ENCODE peak calls at places on chromosome 19, in four cellular contexts. P is HCT116, A is K562, R is HepG2. O is an unnamed sample.

GRCh38 chr19:35518313-35518712 is 4.9 kb upstream of the DMKN start:
- DNase-seq in R (no peak), P (peak; percentile 19), A (no peak), O (peak; percentile 88)

GRCh38 chr19:39927524-39928356 is 6.7 kb downstream of the FCGBP start:
- DNase-seq in R (no peak), A (peak; percentile 5), P (no peak), O (no peak)

GRCh38 chr19:12112238-12112637 is 27.9 kb downstream of the ZNF20 start:
- DNase-seq in A (no peak), R (peak; percentile 79), P (no peak), O (no peak)

GRCh38 chr19:29040291-29040690 is 172.7 kb downstream of the UQCRFS1 start:
- DNase-seq in A (no peak), R (no peak), P (no peak), O (no peak)

GRCh38 chr19:14019100-14019499 is 8.8 kb upstream of the RLN3 start:
- DNase-seq in A (no peak), R (no peak), P (no peak), O (no peak)

GRCh38 chr19:30214651-30215051 is 157.5 kb upstream of the ZNF536 start:
- DNase-seq in R (no peak), P (no peak), A (no peak), O (no peak)

GRCh38 chr19:27822336-27822735 is 1390.6 kb downstream of the UQCRFS1 start:
- DNase-seq in A (no peak), P (no peak), R (no peak), O (no peak)

GRCh38 chr19:45305007-45305406 is 17.7 kb downstream of the CKM start:
- DNase-seq in A (no peak), R (no peak), P (no peak), O (no peak)

GRCh38 chr19:55703790-55704215 is 28.8 kb downstream of the EPN1 start:
- DNase-seq in A (peak; percentile 82), R (no peak), P (peak; percentile 4), O (no peak)

GRCh38 chr19:6705931-6706632 is 14.4 kb downstream of the C3 start:
- DNase-seq in R (no peak), A (no peak), P (no peak), O (no peak)

GRCh38 chr19:40810160-40810559 is 11.2 kb downstream of the EGLN2 start:
- DNase-seq in A (peak; percentile 13), R (no peak), P (no peak), O (no peak)

GRCh38 chr19:15195381-15195964 is 5.3 kb downstream of the NOTCH3 start:
- DNase-seq in A (peak; percentile 60), P (no peak), R (no peak), O (no peak)

GRCh38 chr19:55486971-55487883 is 1.0 kb upstream of the SSC5D start:
- DNase-seq in R (peak; percentile 23), P (no peak), A (peak; percentile 32), O (no peak)

GRCh38 chr19:33905473-33905936 is 108.8 kb downstream of the KCTD15 start:
- DNase-seq in A (no peak), R (no peak), P (no peak), O (no peak)

GRCh38 chr19:6811906-6812305 is 39.4 kb downstream of the VAV1 start:
- DNase-seq in A (peak; percentile 79), P (peak; percentile 79), R (peak; percentile 31), O (no peak)

GRCh38 chr19:757811-758668 is 7.1 kb downstream of the MISP start:
- DNase-seq in A (no peak), R (no peak), P (no peak), O (no peak)

GRCh38 chr19:51246153-51246552 is 4.7 kb upstream of the SIGLECL1 start:
- DNase-seq in R (peak; percentile 3), P (no peak), A (no peak), O (no peak)
- TF ChIP-seq TCF7L2 in R (no peak), P (no peak), A (no peak), O (no peak)

DNA sequence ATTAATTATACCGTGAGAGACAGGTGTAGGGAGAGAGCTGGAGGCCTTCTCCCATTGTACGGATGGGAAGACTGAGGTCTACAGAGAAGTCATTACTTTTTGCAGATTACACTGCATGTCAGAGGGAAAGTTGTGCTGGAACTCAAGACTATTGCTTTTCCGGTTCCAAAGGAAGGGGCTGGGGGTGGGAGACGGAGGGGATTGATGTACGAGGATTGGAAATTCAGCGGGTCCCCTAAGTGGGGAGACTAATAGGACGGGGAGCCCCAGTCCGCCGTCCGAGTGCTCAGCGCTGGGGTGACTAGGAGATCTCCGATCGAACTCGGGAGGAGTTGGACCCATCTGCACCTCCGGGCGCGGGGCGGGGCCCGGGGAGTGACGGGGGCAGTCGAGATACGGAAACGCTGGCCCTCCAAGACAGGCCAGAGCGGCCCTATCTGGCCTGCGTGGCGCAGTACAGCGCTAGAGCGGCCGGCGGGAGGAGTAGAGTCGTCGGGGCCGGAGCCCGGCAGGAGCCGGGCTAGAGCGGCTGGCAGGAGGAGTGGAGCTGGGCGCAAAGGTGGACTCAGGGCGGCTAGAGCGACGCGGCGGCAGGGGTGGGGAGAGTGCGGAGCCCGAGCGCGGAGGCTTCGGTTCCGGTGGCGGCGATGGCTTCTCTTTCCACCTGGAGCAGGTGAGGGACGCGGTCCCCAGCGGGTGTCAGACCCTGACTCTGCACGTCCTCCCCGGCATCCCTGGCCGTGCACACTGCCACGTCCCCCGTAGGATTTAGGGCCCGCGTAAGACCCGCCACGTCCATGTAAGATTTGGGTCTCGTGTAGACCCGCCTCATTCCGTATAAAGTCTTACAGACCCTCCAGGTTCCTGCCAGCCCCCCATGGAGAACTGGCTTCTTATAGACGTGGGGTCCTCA is 1.1 kb downstream of the ARHGEF1 start:
- DNase-seq in A (peak; percentile 92), R (peak; percentile 93), P (peak; percentile 94), O (peak; percentile 68)
- TF ChIP-seq REST in A (peak; percentile 82), R (no peak), P (no peak), O (no peak)

DNA sequence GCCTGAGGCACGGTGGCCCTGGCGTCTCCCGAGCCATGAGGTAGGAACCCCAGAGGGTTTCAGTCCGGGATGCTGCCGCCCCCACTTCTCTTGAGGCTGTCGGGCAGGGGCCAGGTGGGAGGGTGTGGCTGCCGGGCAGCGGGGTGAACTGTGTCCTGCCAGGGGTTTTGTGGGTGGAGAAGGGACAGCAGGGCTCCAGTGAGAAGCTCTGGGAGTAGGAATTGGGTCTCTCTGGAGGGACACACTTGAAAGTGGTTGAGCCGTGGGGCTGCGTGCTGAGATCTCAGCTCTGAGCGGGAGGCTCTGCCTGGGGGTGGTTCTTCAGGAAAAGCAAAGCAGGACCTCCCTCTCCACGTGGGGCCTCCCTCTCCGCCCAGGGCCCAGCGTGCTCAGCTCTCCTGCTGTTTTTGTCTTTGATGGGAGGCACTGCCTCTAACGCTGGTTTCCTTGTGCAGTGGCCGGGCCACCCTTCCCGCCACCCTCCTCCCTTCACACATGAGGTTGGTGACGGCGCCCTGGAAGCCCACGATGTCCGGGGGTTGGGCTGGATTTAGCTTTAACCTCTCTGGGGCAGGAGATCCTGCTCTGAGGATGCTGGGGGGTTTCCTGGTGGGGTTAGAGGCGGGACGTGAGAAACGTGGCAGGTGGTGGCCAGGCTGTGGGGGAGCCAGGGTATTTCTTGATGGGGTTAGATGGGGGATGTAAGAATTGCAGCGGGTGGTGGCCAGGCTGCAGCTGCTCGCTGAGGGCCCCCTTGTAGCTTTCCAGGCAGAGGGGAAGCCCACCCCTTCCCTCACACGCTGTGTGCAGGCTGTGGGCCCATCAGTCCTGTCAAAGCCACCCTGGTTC is 15.3 kb upstream of the ZNF554 start:
- DNase-seq in R (no peak), A (no peak), P (no peak), O (no peak)
- TF ChIP-seq POLR2AphosphoS5 in R (no peak), A (no peak), P (no peak), O (no peak)

DNA sequence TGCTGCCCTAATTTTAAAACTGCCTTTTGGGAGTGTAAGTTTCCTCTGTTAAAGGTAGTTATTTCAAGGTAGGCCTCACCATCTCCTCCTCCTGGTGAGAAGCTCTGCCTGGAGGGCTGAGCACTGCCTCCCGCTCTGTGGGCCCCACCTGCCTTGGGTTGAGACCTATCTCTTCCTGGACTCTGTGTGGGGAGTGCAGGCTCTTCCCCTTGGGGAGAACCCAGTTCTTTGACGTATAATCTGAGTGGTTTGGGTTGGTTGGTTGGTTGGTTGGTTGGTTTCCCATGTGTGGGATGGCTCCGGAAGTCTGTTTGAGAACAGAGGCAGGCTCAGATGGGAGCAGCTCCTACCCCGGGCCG is 39.1 kb downstream of the ACTN4 start:
- DNase-seq in R (no peak), P (no peak), A (no peak), O (no peak)
- TF ChIP-seq TCF7L2 in R (no peak), P (no peak), A (no peak), O (peak; percentile 4)

GRCh38 chr19:4539697-4540581 is at the start of gene LRG1:
- DNase-seq in R (peak; percentile 86), P (no peak), A (peak; percentile 88), O (no peak)

GRCh38 chr19:4541114-4541805 is 1.4 kb upstream of the LRG1 start:
- DNase-seq in A (no peak), P (no peak), R (no peak), O (no peak)

GRCh38 chr19:4542896-4543351 is 3.1 kb upstream of the LRG1 start:
- DNase-seq in A (no peak), R (no peak), P (no peak), O (no peak)

GRCh38 chr19:4543856-4544647 is 4.2 kb upstream of the LRG1 start:
- DNase-seq in A (no peak), R (no peak), P (no peak), O (no peak)

GRCh38 chr19:4543444-4543843 is 3.6 kb upstream of the LRG1 start:
- DNase-seq in A (no peak), R (no peak), P (no peak), O (no peak)
- TF ChIP-seq REST in A (no peak), R (no peak), P (no peak), O (no peak)

GRCh38 chr19:50030937-50031336 is 5.1 kb downstream of the ZNF473 start:
- DNase-seq in A (no peak), R (no peak), P (no peak), O (no peak)
- TF ChIP-seq POLR2AphosphoS5 in A (no peak), R (no peak), P (no peak), O (no peak)

DNA sequence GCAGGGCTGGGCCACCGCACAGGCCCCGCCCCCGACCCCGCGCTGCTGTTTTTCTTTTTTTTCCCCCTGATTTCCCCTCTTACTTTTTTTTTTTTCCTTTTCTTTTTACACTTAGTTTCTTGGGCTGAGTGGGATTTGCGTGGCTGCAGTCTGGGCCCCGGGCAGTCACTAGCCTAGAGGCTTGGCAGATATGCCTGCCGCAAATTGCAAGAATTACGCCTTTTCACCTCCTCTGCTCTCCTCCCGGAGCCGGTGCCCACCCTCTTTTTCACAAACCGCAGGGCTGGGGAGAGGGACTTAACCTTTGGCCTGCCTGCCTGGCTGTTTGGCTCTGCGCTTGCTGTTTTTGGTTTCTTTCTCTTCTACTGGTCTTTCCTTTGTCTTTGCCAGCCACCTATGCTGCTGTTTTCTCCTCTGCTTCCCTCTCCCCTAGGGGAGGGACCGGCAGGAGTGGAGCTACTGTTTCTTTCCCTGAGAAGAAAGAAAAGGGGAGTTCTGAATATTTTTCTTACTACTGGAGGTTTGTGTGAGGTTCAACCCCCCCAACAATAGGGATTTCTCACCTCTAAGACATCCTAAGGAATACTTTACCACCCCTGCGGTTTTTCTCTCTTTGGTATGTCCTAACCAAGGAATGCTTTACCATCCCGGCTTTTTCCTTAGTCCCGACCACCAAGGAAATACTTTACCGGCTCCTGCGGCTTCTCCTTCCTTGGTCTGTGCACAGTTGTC is 11.0 kb downstream of the ZNF552 start:
- DNase-seq in A (no peak), R (peak; percentile 30), P (peak; percentile 12), O (no peak)
- TF ChIP-seq TCF7L2 in A (no peak), R (no peak), P (no peak), O (no peak)